ENCODE peak calls at places on chromosomes 3 and 15, in ten cellular contexts. V, Z, R, I, G, N, T, M, U and C are unnamed samples.

GRCh38 chr3:120894285-120894684 is 13.7 kb upstream of the STXBP5L start:
- DNase-seq in I (no peak), Z (no peak), M (no peak), T (no peak), V (no peak), N (no peak), R (peak), U (no peak), G (peak), C (no peak)

GRCh38 chr15:38253448-38253847 is 812 bp downstream of the SPRED1 start:
- DNase-seq in M (no peak), U (peak), Z (peak), R (peak), G (peak), N (peak), T (no peak), V (no peak), I (no peak), C (peak)

GRCh38 chr3:94115482-94115881 is 52.6 kb downstream of the NSUN3 start:
- DNase-seq in N (peak), R (peak), Z (no peak), M (no peak), G (peak), V (no peak), I (no peak), T (no peak), U (peak), C (peak)

GRCh38 chr15:95174281-95174680 is 942.9 kb downstream of the MCTP2 start:
- DNase-seq in R (no peak), N (peak), U (no peak), I (no peak), Z (no peak), V (peak), M (no peak), T (no peak), G (peak), C (no peak)

GRCh38 chr3:13088020-13089006 is 15.1 kb upstream of the IQSEC1 start:
- DNase-seq in T (no peak), N (no peak), U (peak), G (no peak), Z (peak), I (peak), V (no peak), M (no peak), R (no peak), C (no peak)

GRCh38 chr3:132638721-132639120 is 20.9 kb downstream of the ACAD11 start:
- DNase-seq in G (no peak), R (no peak), N (no peak), I (no peak), M (no peak), Z (no peak), T (no peak), U (no peak), V (no peak), C (no peak)

GRCh38 chr15:98567951-98568350 is 80.4 kb upstream of the IGF1R start:
- DNase-seq in M (no peak), Z (no peak), T (no peak), V (no peak), I (no peak), G (peak), U (no peak), N (no peak), R (no peak), C (no peak)

GRCh38 chr15:48636511-48636910 is 9.0 kb downstream of the FBN1 start:
- DNase-seq in U (no peak), M (no peak), V (no peak), T (no peak), N (no peak), I (no peak), Z (no peak), G (peak), R (peak), C (peak)

GRCh38 chr3:62870321-62870720 is 4.9 kb downstream of the CADPS start:
- DNase-seq in N (peak), M (no peak), I (no peak), T (no peak), U (no peak), R (peak), V (no peak), Z (no peak), G (peak), C (no peak)
- H3K4me3 ChIP-seq in N (no peak), M (no peak), I (no peak), T (no peak), U (no peak), R (no peak), V (no peak), Z (no peak), G (no peak), C (no peak)

GRCh38 chr3:60979861-60980739 is 271.2 kb downstream of the FHIT start:
- DNase-seq in I (no peak), V (no peak), G (peak), M (no peak), Z (no peak), N (peak), R (no peak), T (no peak), U (no peak), C (peak)

GRCh38 chr3:60986552-60986951 is 264.7 kb downstream of the FHIT start:
- DNase-seq in G (no peak), Z (no peak), M (no peak), N (no peak), R (no peak), U (no peak), T (no peak), I (no peak), V (no peak), C (no peak)

GRCh38 chr3:60983906-60984305 is 267.3 kb downstream of the FHIT start:
- DNase-seq in R (no peak), N (no peak), Z (no peak), I (no peak), T (no peak), U (no peak), V (no peak), M (no peak), G (no peak), C (no peak)
- TF ChIP-seq CTCF in R (no peak), N (no peak), Z (no peak), I (no peak), T (no peak), U (no peak), V (no peak), M (no peak), G (no peak), C (no peak)

DNA sequence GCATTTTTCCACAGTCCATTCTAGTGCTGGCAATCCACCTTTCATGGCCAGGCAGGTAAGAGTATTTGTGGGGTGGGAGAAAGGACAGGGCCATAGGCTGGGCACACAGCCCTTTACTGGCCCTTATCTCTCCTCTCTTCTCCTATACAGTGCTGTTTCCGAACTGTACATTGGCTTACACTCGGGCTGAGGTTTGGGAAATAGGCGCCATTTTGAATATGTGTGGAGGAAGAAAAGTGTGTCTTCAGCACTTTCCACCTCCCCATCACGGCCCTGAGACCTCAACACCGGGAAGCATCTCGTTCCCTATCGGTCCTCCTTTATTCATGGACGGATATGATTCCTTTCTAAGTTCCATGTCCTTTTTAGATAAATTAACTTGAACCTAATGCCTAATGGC is 24.4 kb downstream of the CD86 start:
- DNase-seq in U (no peak), M (no peak), G (no peak), Z (peak), V (no peak), T (no peak), R (no peak), I (no peak), N (no peak), C (no peak)
- H3K4me3 ChIP-seq in U (no peak), M (no peak), G (no peak), Z (peak), V (no peak), T (no peak), R (no peak), I (no peak), N (no peak), C (no peak)

DNA sequence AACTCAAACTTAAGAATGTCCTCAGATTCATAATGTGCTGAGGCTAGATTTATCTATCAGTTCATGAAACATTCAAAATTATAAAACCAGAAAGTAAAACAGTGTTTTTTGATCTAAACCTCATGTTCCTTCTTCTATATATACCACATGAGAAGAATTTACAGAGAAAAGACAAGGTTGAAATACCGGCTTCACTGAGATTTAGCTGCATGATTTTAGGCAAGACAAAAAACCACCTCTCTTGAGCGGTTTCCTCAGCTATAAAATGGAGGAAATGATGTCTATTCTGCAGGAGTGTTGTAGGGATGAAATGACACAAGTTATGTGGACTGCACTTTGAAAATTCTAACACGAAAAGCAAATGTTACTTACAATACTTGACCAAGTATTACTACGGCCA is 80.6 kb upstream of the FOXB1 start:
- DNase-seq in M (no peak), T (no peak), V (no peak), U (no peak), Z (no peak), I (no peak), R (no peak), G (no peak), N (no peak), C (no peak)
- TF ChIP-seq CTCF in M (no peak), T (no peak), V (no peak), U (no peak), Z (no peak), I (no peak), R (no peak), G (no peak), N (no peak), C (no peak)

GRCh38 chr3:190582667-190583066 is 68.8 kb downstream of the IL1RAP start:
- DNase-seq in U (no peak), I (no peak), R (no peak), V (no peak), M (no peak), T (no peak), N (no peak), Z (no peak), G (no peak), C (no peak)

GRCh38 chr3:190581041-190581501 is 67.2 kb downstream of the IL1RAP start:
- DNase-seq in U (no peak), T (no peak), R (peak), N (no peak), M (no peak), V (no peak), Z (no peak), G (peak), I (no peak), C (no peak)

GRCh38 chr3:190586631-190587000 is 72.7 kb downstream of the IL1RAP start:
- DNase-seq in Z (peak), R (peak), I (no peak), V (no peak), N (peak), T (no peak), G (peak), M (no peak), U (no peak), C (no peak)

GRCh38 chr3:190589326-190589725 is 75.4 kb downstream of the IL1RAP start:
- DNase-seq in V (no peak), G (no peak), I (no peak), M (no peak), Z (no peak), R (no peak), U (no peak), N (no peak), T (no peak), C (no peak)

GRCh38 chr3:190585771-190586630 is 72.1 kb downstream of the IL1RAP start:
- DNase-seq in Z (peak), V (no peak), G (peak), R (peak), U (no peak), T (no peak), N (peak), I (no peak), M (no peak), C (no peak)
- H3K4me3 ChIP-seq in Z (no peak), V (no peak), G (no peak), R (no peak), U (no peak), T (no peak), N (no peak), I (no peak), M (no peak), C (no peak)

GRCh38 chr15:33724321-33725036 is 243.8 kb upstream of the CHRM5 start:
- DNase-seq in R (no peak), U (no peak), N (no peak), T (no peak), Z (no peak), G (peak), V (no peak), I (no peak), M (no peak), C (no peak)
- TF ChIP-seq CTCF in R (no peak), U (no peak), N (no peak), T (no peak), Z (no peak), G (no peak), V (no peak), I (no peak), M (no peak), C (no peak)

GRCh38 chr3:143849854-143850549 is 1.7 kb upstream of the SLC9A9 start:
- DNase-seq in V (no peak), N (peak), R (peak), I (no peak), Z (peak), M (no peak), U (no peak), T (no peak), G (peak), C (peak)

GRCh38 chr3:143847787-143848631 is at the start of gene SLC9A9:
- DNase-seq in R (peak), I (no peak), N (peak), G (peak), M (no peak), U (no peak), V (peak), Z (peak), T (no peak), C (peak)

GRCh38 chr3:143851331-143852017 is 3.2 kb upstream of the SLC9A9 start:
- DNase-seq in U (no peak), M (no peak), Z (peak), V (no peak), I (no peak), T (no peak), G (no peak), R (no peak), N (no peak), C (no peak)

GRCh38 chr3:143850877-143851276 is 2.6 kb upstream of the SLC9A9 start:
- DNase-seq in N (peak), G (peak), V (no peak), I (no peak), M (no peak), R (peak), T (no peak), U (no peak), Z (peak), C (no peak)

GRCh38 chr3:143848707-143849106 is 439 bp upstream of the SLC9A9 start:
- DNase-seq in M (no peak), T (no peak), Z (no peak), I (no peak), G (no peak), U (no peak), V (no peak), R (no peak), N (no peak), C (no peak)
- H3K4me3 ChIP-seq in M (no peak), T (peak), Z (peak), I (no peak), G (no peak), U (no peak), V (peak), R (peak), N (peak), C (no peak)